ENCODE peak calls at places on chromosomes 16 and 17, in ten cellular contexts. Q, Z, X, I, W, V, S, T, F and J are unnamed samples.

GRCh38 chr16:188674-189073 is 8.4 kb downstream of the HBQ1 start:
- DNase-seq in Z (no peak), W (no peak), F (no peak), V (no peak), X (no peak), I (no peak), Q (no peak), S (no peak), T (no peak), J (no peak)

GRCh38 chr16:23072084-23072599 is 77.1 kb downstream of the USP31 start:
- DNase-seq in Q (no peak), T (peak), W (no peak), I (no peak), S (peak), V (peak), X (peak), Z (no peak), F (peak), J (no peak)

GRCh38 chr17:80359422-80360110 is 55.4 kb upstream of the ENDOV start:
- DNase-seq in I (no peak), W (no peak), Z (no peak), V (no peak), S (peak), X (no peak), F (no peak), T (no peak), Q (no peak), J (no peak)

GRCh38 chr16:3038256-3038655 is 1.5 kb upstream of the BICDL2 start:
- DNase-seq in S (no peak), X (no peak), W (no peak), T (no peak), F (no peak), Q (no peak), V (no peak), I (no peak), Z (peak), J (no peak)

GRCh38 chr17:72565006-72565405 is 444.2 kb downstream of the SOX9 start:
- DNase-seq in I (no peak), Z (no peak), V (no peak), W (no peak), T (no peak), Q (no peak), S (no peak), F (no peak), X (no peak), J (no peak)

GRCh38 chr16:89900885-89901284 is 17.8 kb upstream of the MC1R start:
- DNase-seq in Q (no peak), W (no peak), F (no peak), T (no peak), Z (no peak), I (no peak), X (no peak), V (no peak), S (no peak), J (no peak)

GRCh38 chr16:87207509-87207908 is 109.7 kb downstream of the C16orf95 start:
- DNase-seq in I (no peak), W (no peak), Q (no peak), V (no peak), F (no peak), Z (no peak), T (peak), S (no peak), X (peak), J (no peak)

GRCh38 chr16:10333321-10334032 is 52.4 kb upstream of the ATF7IP2 start:
- DNase-seq in X (no peak), F (no peak), S (no peak), W (no peak), Q (no peak), T (no peak), V (no peak), I (no peak), Z (no peak), J (no peak)

GRCh38 chr16:87635541-87636049 is 33.3 kb downstream of the JPH3 start:
- DNase-seq in X (peak), Z (peak), Q (peak), F (peak), S (no peak), I (peak), T (peak), V (no peak), W (peak), J (no peak)

GRCh38 chr17:6381526-6382135 is 53.3 kb downstream of the AIPL1 start:
- DNase-seq in I (no peak), Z (no peak), X (no peak), T (no peak), F (no peak), Q (no peak), V (no peak), S (no peak), W (no peak), J (no peak)

GRCh38 chr16:69537706-69538080 is 28.1 kb upstream of the NFAT5 start:
- DNase-seq in I (no peak), T (no peak), Q (no peak), W (no peak), S (no peak), V (no peak), X (no peak), F (no peak), Z (no peak), J (no peak)

GRCh38 chr16:70715860-70716357 is 30.1 kb upstream of the MTSS2 start:
- DNase-seq in W (no peak), V (no peak), I (peak), Q (no peak), F (no peak), Z (no peak), S (no peak), T (peak), X (no peak), J (no peak)

GRCh38 chr17:58632324-58633314 is 59.2 kb downstream of the TEX14 start:
- DNase-seq in W (no peak), F (no peak), T (no peak), Q (no peak), I (no peak), S (no peak), V (no peak), Z (no peak), X (no peak), J (no peak)

GRCh38 chr17:71229036-71229435 is 891.8 kb upstream of the SOX9 start:
- DNase-seq in W (no peak), S (no peak), T (peak), X (no peak), Q (no peak), V (no peak), I (no peak), F (no peak), Z (no peak), J (no peak)

GRCh38 chr16:55836158-55836611 is 3.3 kb upstream of the CES1 start:
- DNase-seq in T (no peak), W (no peak), F (no peak), Z (no peak), I (no peak), X (peak), S (peak), V (no peak), Q (no peak), J (no peak)

GRCh38 chr16:85436207-85436606 is 176.9 kb upstream of the GSE1 start:
- DNase-seq in Q (no peak), Z (no peak), I (no peak), X (no peak), V (no peak), F (no peak), T (no peak), S (no peak), W (no peak), J (no peak)

GRCh38 chr17:57092779-57093178 is 7.7 kb downstream of the AKAP1 start:
- DNase-seq in W (no peak), S (peak), T (no peak), Z (no peak), X (no peak), Q (no peak), F (no peak), V (peak), I (no peak), J (no peak)

GRCh38 chr16:57903656-57904055 is 67.3 kb downstream of the CNGB1 start:
- DNase-seq in W (no peak), S (no peak), X (no peak), Z (no peak), I (no peak), F (no peak), T (no peak), V (no peak), Q (no peak), J (no peak)

GRCh38 chr17:79952915-79953314 is 82.8 kb downstream of the TBC1D16 start:
- DNase-seq in X (no peak), Z (no peak), W (no peak), I (no peak), F (no peak), T (no peak), Q (no peak), V (no peak), S (no peak), J (no peak)

GRCh38 chr16:27400751-27401620 is 988 bp upstream of the IL21R start:
- DNase-seq in T (peak), V (no peak), X (no peak), Z (no peak), I (no peak), S (no peak), Q (no peak), F (no peak), W (no peak), J (no peak)

GRCh38 chr16:77896357-77896972 is 108.1 kb downstream of the VAT1L start:
- DNase-seq in X (no peak), Q (peak), V (no peak), W (no peak), S (no peak), T (no peak), I (no peak), F (no peak), Z (no peak), J (peak)

GRCh38 chr17:279356-279755 is 73.3 kb downstream of the RPH3AL start:
- DNase-seq in F (no peak), W (no peak), T (no peak), S (no peak), V (no peak), Q (no peak), X (no peak), I (no peak), Z (no peak), J (no peak)

GRCh38 chr16:47143677-47144558 is at the start of gene NETO2:
- DNase-seq in V (peak), F (peak), W (peak), Q (peak), I (peak), T (peak), X (peak), S (peak), Z (peak), J (no peak)

GRCh38 chr16:24721830-24722238 is 7.6 kb upstream of the TNRC6A start:
- DNase-seq in S (no peak), Z (no peak), F (no peak), I (no peak), X (no peak), T (no peak), W (no peak), Q (no peak), V (no peak), J (no peak)

GRCh38 chr17:79518330-79519151 is 92.3 kb downstream of the RBFOX3 start:
- DNase-seq in V (no peak), Q (no peak), X (no peak), F (no peak), I (no peak), S (no peak), W (no peak), T (no peak), Z (no peak), J (no peak)

GRCh38 chr17:2885751-2886150 is 89.5 kb downstream of the RAP1GAP2 start:
- DNase-seq in Q (no peak), Z (no peak), V (no peak), W (no peak), F (no peak), S (no peak), I (no peak), T (no peak), X (no peak), J (no peak)

GRCh38 chr17:46822388-46822921 is 4.0 kb upstream of the WNT3 start:
- DNase-seq in F (no peak), Q (no peak), I (no peak), T (no peak), V (no peak), S (no peak), W (peak), Z (peak), X (no peak), J (no peak)

GRCh38 chr17:45332989-45333701 is 16.3 kb upstream of the MAP3K14 start:
- DNase-seq in Z (no peak), F (no peak), I (no peak), V (peak), T (no peak), S (no peak), W (peak), X (no peak), Q (no peak), J (no peak)

GRCh38 chr16:2786061-2786825 is 1.1 kb downstream of the PRSS33 start:
- DNase-seq in S (no peak), T (no peak), F (no peak), V (peak), Q (no peak), I (no peak), X (no peak), Z (no peak), W (no peak), J (no peak)

GRCh38 chr17:82791532-82791931 is 39.7 kb downstream of the TBCD start:
- DNase-seq in S (no peak), X (no peak), I (no peak), W (no peak), Q (no peak), Z (no peak), V (no peak), T (peak), F (no peak), J (no peak)

GRCh38 chr17:38464723-38465419 is 36.6 kb downstream of the ARHGAP23 start:
- DNase-seq in W (peak), Z (no peak), I (no peak), S (peak), Q (no peak), T (peak), V (peak), X (peak), F (peak), J (peak)

GRCh38 chr16:70674221-70675014 is 11.4 kb downstream of the MTSS2 start:
- DNase-seq in T (no peak), S (no peak), Q (no peak), V (peak), X (no peak), I (no peak), W (no peak), F (no peak), Z (no peak), J (no peak)

GRCh38 chr17:3012926-3013581 is 50.4 kb downstream of the OR1D5 start:
- DNase-seq in W (peak), F (peak), V (peak), Q (peak), T (peak), X (peak), I (no peak), Z (peak), S (peak), J (no peak)

GRCh38 chr17:19714542-19715411 is 1.6 kb downstream of the SLC47A2 start:
- DNase-seq in Q (no peak), V (peak), T (no peak), X (no peak), I (no peak), F (no peak), Z (no peak), S (no peak), W (no peak), J (peak)